ENCODE peak calls at places on chromosomes 16 and 17, in five cellular contexts. F, O, Z, D and U are unnamed samples.
A peak's percentile ranks its signal among the peaks of the same experiment; 100 is the strongest.

GRCh38 chr17:68709995-68710780 is 109.0 kb upstream of the FAM20A start:
- DNase-seq in O (no peak), F (no peak), D (peak; percentile 13), Z (no peak), U (no peak)

GRCh38 chr17:38958326-38958725 is 8.9 kb downstream of the FBXO47 start:
- DNase-seq in D (peak; percentile 47), F (no peak), Z (no peak), O (no peak), U (no peak)

GRCh38 chr16:66512589-66513404 is 37.1 kb downstream of the TK2 start:
- DNase-seq in O (peak; percentile 86), D (peak; percentile 49), Z (no peak), F (no peak), U (no peak)

GRCh38 chr17:69870751-69871199 is 204.2 kb upstream of the KCNJ16 start:
- DNase-seq in D (peak; percentile 69), O (no peak), Z (no peak), F (no peak), U (peak; percentile 13)

GRCh38 chr17:27384721-27385120 is 71.5 kb upstream of the KSR1 start:
- DNase-seq in F (no peak), Z (no peak), D (peak; percentile 53), O (no peak), U (no peak)

GRCh38 chr17:29590979-29591736 is 1.7 kb upstream of the GIT1 start:
- DNase-seq in F (peak; percentile 66), Z (peak; percentile 54), D (peak; percentile 84), O (peak; percentile 92), U (no peak)

GRCh38 chr17:82281502-82282238 is 8.2 kb upstream of the CSNK1D start:
- DNase-seq in O (peak; percentile 54), F (peak; percentile 81), Z (no peak), D (peak; percentile 47), U (peak; percentile 66)

GRCh38 chr17:15289285-15290185 is 24.4 kb upstream of the PMP22 start:
- DNase-seq in D (peak; percentile 85), O (peak; percentile 97), F (no peak), Z (no peak), U (no peak)

GRCh38 chr16:14489460-14489859 is 140.6 kb downstream of the PARN start:
- DNase-seq in O (peak; percentile 85), D (no peak), Z (no peak), F (no peak), U (no peak)

GRCh38 chr16:17306745-17307144 is 164.0 kb downstream of the XYLT1 start:
- DNase-seq in F (no peak), D (no peak), O (no peak), Z (no peak), U (no peak)

GRCh38 chr17:59746849-59747445 is 39.5 kb downstream of the VMP1 start:
- DNase-seq in F (no peak), Z (no peak), O (peak; percentile 82), D (peak; percentile 58), U (no peak)

GRCh38 chr17:63550816-63551639 is 751 bp downstream of the DCAF7 start:
- DNase-seq in O (peak; percentile 38), D (peak; percentile 58), Z (no peak), F (no peak), U (no peak)

GRCh38 chr16:4360538-4361021 is 9.5 kb upstream of the PAM16 start:
- DNase-seq in Z (peak; percentile 11), O (peak; percentile 55), F (no peak), D (no peak), U (no peak)

GRCh38 chr16:56610609-56611111 is 2.3 kb downstream of the MT2A start:
- DNase-seq in Z (no peak), O (no peak), F (no peak), D (peak; percentile 27), U (no peak)

GRCh38 chr16:70696952-70697600 is 11.2 kb upstream of the MTSS2 start:
- DNase-seq in Z (no peak), D (no peak), O (no peak), F (no peak), U (peak; percentile 85)

GRCh38 chr17:37791434-37791833 is 46.6 kb upstream of the HNF1B start:
- DNase-seq in D (peak; percentile 28), Z (no peak), O (peak; percentile 80), F (no peak), U (no peak)

GRCh38 chr17:18156976-18157280 is 26.7 kb upstream of the ALKBH5 start:
- DNase-seq in D (no peak), O (no peak), Z (no peak), F (no peak), U (no peak)

GRCh38 chr17:12365805-12366204 is 299.9 kb upstream of the MYOCD start:
- DNase-seq in Z (peak; percentile 12), O (peak; percentile 47), D (peak; percentile 3), F (no peak), U (no peak)

GRCh38 chr17:8150194-8151119 is 1.7 kb downstream of the PER1 start:
- DNase-seq in Z (peak; percentile 21), O (no peak), F (no peak), D (no peak), U (no peak)

GRCh38 chr16:88616320-88616719 is 22.1 kb upstream of the IL17C start:
- DNase-seq in F (peak; percentile 95), D (no peak), Z (no peak), O (no peak), U (peak; percentile 91)

GRCh38 chr16:73371584-73372319 is 323.8 kb upstream of the ZFHX3 start:
- DNase-seq in F (no peak), Z (no peak), D (no peak), O (no peak), U (no peak)

GRCh38 chr17:53462393-53462811 is 360.3 kb upstream of the KIF2B start:
- DNase-seq in Z (no peak), D (peak; percentile 37), F (no peak), O (no peak), U (no peak)

GRCh38 chr17:75913537-75914210 is 9.0 kb upstream of the MRPL38 start:
- DNase-seq in O (no peak), D (no peak), F (no peak), Z (no peak), U (no peak)

GRCh38 chr17:81473019-81473418 is 39.6 kb downstream of the ACTG1 start:
- DNase-seq in O (no peak), Z (no peak), D (no peak), F (no peak), U (no peak)

GRCh38 chr16:54342001-54342776 is 55.6 kb upstream of the IRX3 start:
- DNase-seq in Z (no peak), D (peak; percentile 16), F (no peak), O (no peak), U (peak; percentile 21)

GRCh38 chr17:64598672-64599071 is 63.4 kb downstream of the SMURF2 start:
- DNase-seq in Z (no peak), D (no peak), O (no peak), F (no peak), U (no peak)

GRCh38 chr16:31108035-31108793 is at the start of gene BCKDK:
- DNase-seq in Z (peak; percentile 85), F (peak; percentile 88), D (peak; percentile 63), O (peak; percentile 75), U (peak; percentile 39)

GRCh38 chr16:11329891-11330290 is 15.4 kb upstream of the RMI2 start:
- DNase-seq in O (no peak), D (no peak), Z (no peak), F (no peak), U (no peak)

GRCh38 chr16:46790599-46791270 is 40.2 kb downstream of the C16orf87 start:
- DNase-seq in O (no peak), F (no peak), Z (no peak), D (peak; percentile 6), U (no peak)

GRCh38 chr17:46764709-46765401 is 53.6 kb downstream of the WNT3 start:
- DNase-seq in O (no peak), F (peak; percentile 73), Z (peak; percentile 76), D (peak; percentile 93), U (no peak)

GRCh38 chr17:30093463-30094147 is 23.0 kb upstream of the NSRP1 start:
- DNase-seq in Z (no peak), F (no peak), O (peak; percentile 63), D (peak; percentile 39), U (peak; percentile 15)

GRCh38 chr17:61380836-61381525 is 18.7 kb upstream of the TBX2 start:
- DNase-seq in F (no peak), D (no peak), Z (no peak), O (no peak), U (no peak)

GRCh38 chr16:85570213-85570734 is 42.8 kb upstream of the GSE1 start:
- DNase-seq in F (no peak), D (no peak), Z (no peak), O (no peak), U (no peak)
- H3K4me3 ChIP-seq in F (no peak overlapping the region), D (no peak overlapping the region), Z (no peak overlapping the region), O (no peak overlapping the region), U (no peak overlapping the region)

DNA sequence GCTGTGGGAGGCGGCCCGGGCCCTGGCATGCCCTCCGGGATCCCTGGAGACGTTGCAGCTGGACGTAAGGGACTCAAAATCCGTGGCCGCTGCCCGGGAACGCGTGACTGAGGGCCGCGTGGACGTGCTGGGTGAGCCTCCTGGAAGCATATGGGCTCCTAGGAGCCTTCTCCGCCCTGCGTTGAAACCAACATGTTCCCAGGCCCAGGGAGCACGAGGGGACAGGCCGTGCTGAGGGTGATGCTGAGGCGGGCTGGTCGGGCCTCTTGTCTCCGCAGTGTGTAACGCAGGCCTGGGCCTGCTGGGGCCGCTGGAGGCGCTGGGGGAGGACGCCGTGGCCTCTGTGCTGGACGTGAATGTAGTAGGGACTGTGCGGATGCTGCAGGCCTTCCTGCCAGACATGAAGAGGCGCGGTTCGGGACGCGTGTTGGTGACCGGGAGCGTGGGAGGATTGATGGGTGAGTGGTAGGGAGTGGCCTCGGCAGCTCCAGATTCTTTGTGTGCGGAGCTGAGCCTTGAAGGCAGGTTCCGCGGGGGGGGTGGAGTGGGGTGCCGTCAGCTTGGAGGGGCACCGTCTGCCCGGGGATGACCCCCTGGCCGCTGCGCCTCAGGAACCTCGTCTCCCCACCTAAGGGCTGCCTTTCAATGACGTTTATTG is 567 bp downstream of the HSD17B1 start:
- DNase-seq in D (peak; percentile 56), O (peak; percentile 59), F (no peak), Z (peak; percentile 26), U (no peak)
- TF ChIP-seq CTCF in D (no peak), O (no peak), F (no peak), Z (no peak), U (no peak)

GRCh38 chr17:57925361-57925990 is 29.7 kb downstream of the CUEDC1 start:
- DNase-seq in F (no peak), O (no peak), D (no peak), Z (no peak), U (no peak)

GRCh38 chr17:57928898-57929297 is 26.3 kb downstream of the CUEDC1 start:
- DNase-seq in F (no peak), O (no peak), D (no peak), Z (no peak), U (no peak)

GRCh38 chr17:57924677-57925076 is 30.5 kb downstream of the CUEDC1 start:
- DNase-seq in F (no peak), D (no peak), O (no peak), Z (no peak), U (no peak)

GRCh38 chr17:57927048-57927723 is 28.0 kb downstream of the CUEDC1 start:
- DNase-seq in F (no peak), O (no peak), Z (no peak), D (peak; percentile 84), U (peak; percentile 86)

DNA sequence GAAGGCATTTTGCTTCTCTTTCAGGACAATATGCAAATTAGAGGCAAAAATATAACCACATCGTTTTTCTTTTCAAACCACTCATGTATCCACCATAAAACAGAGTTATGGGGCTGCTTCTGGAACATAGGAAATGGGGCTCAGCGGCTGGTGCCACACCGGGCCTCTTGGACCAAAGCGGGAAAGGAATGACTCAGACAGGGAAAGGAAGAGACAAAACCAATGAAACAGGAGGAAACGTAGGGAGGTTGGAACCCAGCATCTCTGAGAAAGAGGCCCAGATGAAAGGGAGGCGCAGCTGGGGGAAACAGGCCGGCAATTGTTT is 28.5 kb downstream of the CUEDC1 start:
- DNase-seq in F (no peak), Z (no peak), D (no peak), O (no peak), U (no peak)
- H3K4me1 ChIP-seq in F (peaks cover 13% of the 10 kb centered on the region), Z (peaks cover 92% of the 10 kb centered on the region), D (peaks cover 5% of the 10 kb centered on the region), O (peaks cover 79% of the 10 kb centered on the region), U (peaks cover 37% of the 10 kb centered on the region)

GRCh38 chr16:85172465-85173071 is 60.3 kb upstream of the CIBAR2 start:
- DNase-seq in D (peak; percentile 41), F (no peak), O (peak; percentile 62), Z (peak; percentile 47), U (no peak)
- H3K4me3 ChIP-seq in D (peak overlapping the region; percentile 73), F (peak overlapping the region; percentile 30), O (no peak overlapping the region), Z (peak overlapping the region; percentile 27), U (no peak overlapping the region)